ENCODE peak calls at places on chromosomes 1 and 21, in eight cellular contexts. L is H9, R is AG04449, J is SK-N-SH, G is GM20000, T is heart right ventricle, H is foreskin fibroblast, M is ovary. V is an unnamed sample.

GRCh38 chr1:47280142-47280541 is 33.8 kb downstream of the STIL start:
- DNase-seq in L (no peak), R (no peak), J (no peak), G (no peak), T (no peak), H (peak; percentile 71), M (no peak), V (no peak)

GRCh38 chr1:65469126-65469888 is 48.8 kb downstream of the LEPR start:
- DNase-seq in L (no peak), R (no peak), J (no peak), G (no peak), T (no peak), H (peak; percentile 37), M (no peak), V (no peak)

GRCh38 chr1:185170291-185170848 is 13.4 kb downstream of the SWT1 start:
- DNase-seq in L (peak; percentile 73), R (no peak), J (peak; percentile 69), G (peak; percentile 66), T (no peak), H (peak; percentile 75), M (peak; percentile 20), V (peak; percentile 59)

GRCh38 chr1:214280386-214281029 is 451 bp upstream of the SMYD2 start:
- DNase-seq in L (peak; percentile 63), R (no peak), J (peak; percentile 52), G (no peak), T (peak; percentile 33), H (peak; percentile 69), M (peak; percentile 42), V (peak; percentile 28)

GRCh38 chr21:42316891-42317290 is 1.7 kb upstream of the TFF3 start:
- DNase-seq in L (no peak), R (no peak), J (no peak), G (no peak), T (no peak), H (no peak), M (no peak), V (no peak)

GRCh38 chr1:31505884-31506497 is 70.3 kb upstream of the TINAGL1 start:
- DNase-seq in L (peak; percentile 9), R (peak; percentile 42), J (no peak), G (no peak), T (no peak), H (peak; percentile 78), M (no peak), V (no peak)

GRCh38 chr1:224217655-224218615 is 34.9 kb downstream of the DEGS1 start:
- DNase-seq in L (no peak), R (no peak), J (no peak), G (no peak), T (no peak), H (no peak), M (no peak), V (no peak)

GRCh38 chr1:173248247-173248940 is 41.3 kb upstream of the TNFSF4 start:
- DNase-seq in L (no peak), R (no peak), J (no peak), G (no peak), T (no peak), H (no peak), M (no peak), V (no peak)

GRCh38 chr1:64246294-64246917 is 43.0 kb downstream of the UBE2U start:
- DNase-seq in L (no peak), R (no peak), J (peak; percentile 25), G (peak; percentile 25), T (no peak), H (peak; percentile 61), M (no peak), V (peak; percentile 29)

DNA sequence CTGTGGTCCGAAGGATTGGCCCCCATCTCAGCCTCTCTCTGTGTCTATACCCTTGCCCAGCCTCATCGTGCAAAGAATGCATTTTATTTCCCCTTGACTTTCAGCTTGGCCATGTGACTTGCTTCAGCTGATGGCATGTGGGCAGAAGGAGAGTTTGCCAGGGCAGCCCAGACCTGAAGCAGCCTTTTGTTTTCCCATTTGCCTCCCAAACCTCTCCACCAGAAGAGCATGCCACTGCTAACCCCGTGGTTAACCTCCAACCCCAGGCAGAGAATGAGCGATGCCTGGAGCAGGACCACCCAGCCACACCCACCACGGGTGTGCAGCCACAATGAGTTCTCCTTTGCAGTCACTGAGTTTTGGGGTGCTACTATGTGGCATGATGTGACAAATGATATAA is 136.4 kb downstream of the SETD4 start:
- DNase-seq in L (no peak), R (no peak), J (no peak), G (no peak), T (no peak), H (no peak), M (no peak), V (no peak)
- TF ChIP-seq CTCF in L (no peak), R (no peak), J (no peak), G (no peak), T (no peak), H (no peak), M (no peak), V (no peak)

DNA sequence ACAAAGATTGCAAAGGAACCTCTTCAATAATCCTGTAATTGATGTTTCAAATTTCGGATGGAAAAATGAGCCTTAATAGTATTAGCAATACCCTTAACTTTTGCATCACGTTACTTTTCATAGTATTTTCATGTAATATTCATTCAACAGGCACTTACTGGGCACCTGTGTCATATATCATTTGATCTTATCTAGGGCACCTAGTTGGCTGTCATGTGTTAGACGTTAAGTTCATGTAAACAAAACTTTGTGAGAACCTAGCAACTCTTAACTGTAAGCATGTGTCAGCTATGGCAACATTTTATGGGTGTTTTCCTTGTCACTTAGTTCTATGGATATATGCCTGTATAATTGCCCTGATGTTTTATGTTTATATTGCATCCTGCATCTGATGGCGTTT is 756 bp downstream of the LAMC2 start:
- DNase-seq in L (no peak), R (no peak), J (no peak), G (no peak), T (no peak), H (no peak), M (no peak), V (no peak)
- TF ChIP-seq CTCF in L (no peak), R (no peak), J (no peak), G (no peak), T (no peak), H (no peak), M (no peak), V (no peak)

GRCh38 chr1:145981299-145981600 is 15.1 kb downstream of the TXNIP start:
- DNase-seq in L (no peak), R (no peak), J (no peak), G (no peak), T (no peak), H (no peak), M (no peak), V (no peak)

GRCh38 chr1:145983206-145983675 is 13.1 kb downstream of the TXNIP start:
- DNase-seq in L (no peak), R (no peak), J (no peak), G (no peak), T (no peak), H (no peak), M (peak; percentile 24), V (no peak)

GRCh38 chr1:145979746-145980435 is 15.4 kb downstream of the POLR3GL start:
- DNase-seq in L (no peak), R (no peak), J (no peak), G (no peak), T (no peak), H (no peak), M (peak; percentile 52), V (no peak)

GRCh38 chr1:145983959-145984830 is 12.2 kb downstream of the TXNIP start:
- DNase-seq in L (no peak), R (no peak), J (no peak), G (no peak), T (no peak), H (peak; percentile 31), M (peak; percentile 6), V (no peak)

DNA sequence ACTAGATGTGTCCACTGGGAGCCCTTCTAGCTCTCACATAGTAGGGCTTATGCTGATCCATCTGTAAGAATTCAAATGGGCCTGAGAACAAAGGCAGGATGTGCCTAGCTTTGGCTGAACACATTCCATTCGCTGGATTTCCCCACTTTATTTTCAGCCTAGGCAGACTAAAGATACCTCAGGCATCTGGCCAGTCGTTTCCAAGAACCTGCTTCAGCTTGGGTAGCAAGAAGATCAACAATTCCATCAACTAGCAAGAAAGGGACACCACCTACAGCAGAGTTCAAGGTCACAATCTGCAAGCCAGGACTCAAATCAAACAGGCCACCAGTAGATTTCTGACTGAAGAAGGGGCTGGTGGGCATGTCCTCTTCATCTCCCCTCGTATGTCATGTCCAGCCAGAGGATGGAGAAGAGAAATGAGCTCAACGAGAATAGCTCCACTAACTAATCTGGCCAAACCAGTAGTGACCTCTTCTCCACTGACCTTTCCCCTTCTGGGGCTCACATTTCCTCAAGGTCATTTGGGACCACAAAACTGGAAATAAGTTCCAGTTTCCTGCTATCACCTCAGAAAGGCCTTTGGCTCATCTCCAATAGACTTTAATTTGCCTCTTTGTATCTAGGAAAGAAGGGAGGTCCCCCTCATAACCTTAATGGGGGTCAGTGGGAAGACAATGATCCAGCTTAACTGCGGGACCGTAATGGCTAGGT is 14.2 kb downstream of the TXNIP start:
- DNase-seq in L (no peak), R (no peak), J (no peak), G (no peak), T (no peak), H (no peak), M (peak; percentile 64), V (no peak)
- TF ChIP-seq CTCF in L (no peak), R (no peak), J (no peak), G (no peak), T (no peak), H (no peak), M (no peak), V (no peak)

DNA sequence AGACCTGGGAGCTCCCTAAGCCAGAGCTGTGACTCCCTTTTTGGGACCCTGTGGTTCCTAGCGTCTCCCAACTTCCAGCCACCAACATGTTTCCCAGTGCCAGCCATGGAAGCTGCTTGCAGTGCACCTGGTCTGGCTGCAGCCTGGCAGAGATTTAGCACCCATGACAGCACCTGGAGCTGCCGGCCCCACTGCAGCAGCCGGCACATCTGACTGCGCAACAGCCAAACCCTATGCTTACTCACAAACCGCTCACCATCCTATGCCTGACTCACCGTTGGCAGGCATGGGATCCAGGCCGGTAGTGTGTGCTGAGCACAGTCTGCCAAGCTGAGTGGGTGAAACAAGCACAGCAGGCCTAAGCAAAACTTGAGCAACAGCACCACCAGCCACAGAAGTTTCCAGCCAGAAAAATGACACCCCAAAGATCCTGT is 435.9 kb upstream of the PRMT6 start:
- DNase-seq in L (no peak), R (peak; percentile 19), J (no peak), G (no peak), T (no peak), H (peak; percentile 82), M (no peak), V (no peak)
- TF ChIP-seq CTCF in L (no peak), R (no peak), J (no peak), G (no peak), T (no peak), H (no peak), M (no peak), V (no peak)

DNA sequence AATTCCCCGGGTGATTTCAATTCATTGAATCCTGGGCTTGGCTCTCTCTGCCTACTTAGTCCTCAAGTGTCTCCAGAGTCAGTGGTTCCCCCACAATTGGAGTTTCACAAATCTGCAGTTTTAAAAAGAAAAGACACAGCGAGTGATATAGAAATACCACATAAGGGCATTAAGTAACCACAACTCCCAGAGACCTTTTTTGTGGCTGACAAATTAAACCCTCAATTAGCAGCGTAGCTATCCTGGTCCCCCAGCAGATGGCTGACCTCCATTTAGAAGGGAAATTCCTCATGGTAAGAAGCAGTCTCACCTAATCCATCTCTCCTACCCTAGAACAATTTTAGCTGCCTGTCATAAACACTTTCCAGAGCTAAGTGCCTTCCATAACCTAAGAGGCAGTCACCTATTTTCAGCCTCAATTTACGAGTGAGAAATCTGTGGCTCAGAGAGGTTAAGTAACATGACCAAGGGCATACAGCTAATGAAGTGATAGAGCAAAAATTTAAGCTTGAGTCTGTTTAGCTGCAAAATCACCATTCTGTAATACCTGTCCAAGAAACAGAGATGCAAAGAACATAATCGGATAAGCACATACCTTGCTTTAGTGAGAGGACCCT is 56.0 kb upstream of the NBPF3 start:
- DNase-seq in L (no peak), R (no peak), J (no peak), G (no peak), T (no peak), H (no peak), M (no peak), V (no peak)
- TF ChIP-seq CTCF in L (no peak), R (no peak), J (no peak), G (no peak), T (no peak), H (no peak), M (no peak), V (no peak)